ENCODE peak calls at places on chromosome 4, in eight cellular contexts. O is AG10803; J is mucosa of descending colon; R is lung; A is endodermal cell; U is SJSA1; L is activated CD8-positive, alpha-beta memory T cell treated with anti-CD3 and anti-CD28 coated beads for 4 hours; Y is brain microvascular endothelial cell. G is an unnamed sample.

GRCh38 chr4:187937557-187937956 is 58.0 kb upstream of the ZFP42 start:
- DNase-seq in L (no peak), R (no peak), J (no peak), Y (no peak), A (no peak), O (no peak), U (no peak), G (peak)

GRCh38 chr4:91448668-91449330 is 855.0 kb upstream of the GRID2 start:
- DNase-seq in A (no peak), U (no peak), R (no peak), L (no peak), O (no peak), Y (no peak), J (no peak), G (no peak)

GRCh38 chr4:99998062-99998880 is 48.2 kb upstream of the H2AZ1 start:
- DNase-seq in Y (peak), L (no peak), U (no peak), R (no peak), J (no peak), O (peak), A (no peak), G (peak)

GRCh38 chr4:142984871-142985585 is 138.9 kb upstream of the INPP4B start:
- DNase-seq in R (no peak), A (peak), O (peak), Y (peak), J (no peak), L (no peak), U (no peak), G (peak)

GRCh38 chr4:94635172-94635571 is 122.6 kb upstream of the BMPR1B start:
- DNase-seq in U (no peak), L (no peak), A (no peak), J (no peak), Y (no peak), R (no peak), O (peak), G (no peak)

GRCh38 chr4:8215001-8215427 is 15.9 kb downstream of the SH3TC1 start:
- DNase-seq in R (peak), L (no peak), O (peak), U (no peak), J (peak), Y (no peak), A (no peak), G (no peak)

GRCh38 chr4:37795796-37796195 is 30.7 kb upstream of the PGM2 start:
- DNase-seq in R (no peak), O (no peak), L (no peak), A (no peak), U (no peak), J (no peak), Y (no peak), G (no peak)

GRCh38 chr4:105836537-105836936 is 58.7 kb upstream of the NPNT start:
- DNase-seq in A (no peak), U (no peak), Y (no peak), J (no peak), R (no peak), O (no peak), L (no peak), G (no peak)

GRCh38 chr4:168856312-168856711 is 153.7 kb downstream of the CBR4 start:
- DNase-seq in O (peak), A (no peak), L (no peak), Y (peak), J (no peak), U (peak), R (no peak), G (no peak)

GRCh38 chr4:152936446-152937279 is 540 bp downstream of the FHDC1 start:
- DNase-seq in L (no peak), R (no peak), O (peak), J (peak), U (no peak), A (peak), Y (no peak), G (peak)

GRCh38 chr4:172997851-172998250 is 170.8 kb upstream of the GALNT7 start:
- DNase-seq in Y (no peak), O (no peak), J (no peak), L (no peak), A (no peak), R (no peak), U (no peak), G (no peak)

GRCh38 chr4:130147618-130148017 is 1051.7 kb downstream of the C4orf33 start:
- DNase-seq in Y (no peak), R (no peak), L (no peak), J (no peak), O (no peak), U (no peak), A (peak), G (no peak)

GRCh38 chr4:57612279-57612678 is 502.1 kb upstream of the IGFBP7 start:
- DNase-seq in J (no peak), R (no peak), U (no peak), O (no peak), Y (no peak), L (no peak), A (no peak), G (no peak)

GRCh38 chr4:8128096-8128856 is 30.3 kb downstream of the ABLIM2 start:
- DNase-seq in Y (no peak), J (no peak), O (no peak), U (no peak), A (peak), L (no peak), R (no peak), G (peak)

GRCh38 chr4:121150003-121150402 is 14.1 kb downstream of the TNIP3 start:
- DNase-seq in J (no peak), O (no peak), U (no peak), L (no peak), Y (no peak), A (no peak), R (no peak), G (no peak)

GRCh38 chr4:10184501-10184938 is 67.9 kb upstream of the WDR1 start:
- DNase-seq in R (no peak), U (no peak), L (no peak), J (no peak), A (no peak), O (no peak), Y (no peak), G (no peak)

GRCh38 chr4:48175806-48176205 is 41.8 kb upstream of the TXK start:
- DNase-seq in O (no peak), Y (no peak), A (no peak), L (no peak), J (no peak), U (no peak), R (no peak), G (no peak)

GRCh38 chr4:30718889-30719252 is 1.3 kb upstream of the PCDH7 start:
- DNase-seq in O (no peak), J (no peak), Y (peak), U (no peak), L (no peak), A (no peak), R (no peak), G (peak)

GRCh38 chr4:52266537-52267137 is 215.5 kb downstream of the SPATA18 start:
- DNase-seq in U (no peak), L (no peak), O (no peak), J (no peak), A (no peak), Y (no peak), R (no peak), G (no peak)

GRCh38 chr4:24472514-24473308 is 111.6 kb downstream of the DHX15 start:
- DNase-seq in U (peak), R (peak), J (peak), A (peak), O (peak), L (no peak), Y (peak), G (peak)

GRCh38 chr4:76310683-76311082 is 4.2 kb downstream of the STBD1 start:
- DNase-seq in A (no peak), L (no peak), U (no peak), R (no peak), O (no peak), J (no peak), Y (no peak), G (no peak)

GRCh38 chr4:26131711-26132110 is 189.1 kb upstream of the RBPJ start:
- DNase-seq in O (no peak), U (no peak), Y (no peak), A (no peak), R (no peak), L (peak), J (no peak), G (no peak)

GRCh38 chr4:95761441-95761840 is 78.5 kb upstream of the PDHA2 start:
- DNase-seq in U (no peak), O (no peak), Y (peak), L (no peak), J (no peak), A (no peak), R (no peak), G (no peak)

GRCh38 chr4:110357521-110357920 is 118.4 kb upstream of the ENPEP start:
- DNase-seq in L (no peak), U (no peak), A (no peak), O (no peak), J (no peak), Y (no peak), R (no peak), G (no peak)

GRCh38 chr4:152037435-152037834 is 276.6 kb upstream of the GATB start:
- DNase-seq in L (no peak), R (no peak), Y (no peak), J (no peak), O (no peak), A (no peak), U (no peak), G (no peak)

GRCh38 chr4:78781086-78781630 is 5.0 kb downstream of the BMP2K start:
- DNase-seq in O (no peak), A (no peak), R (no peak), L (no peak), Y (no peak), U (no peak), J (no peak), G (no peak)

GRCh38 chr4:2425386-2426068 is 6.8 kb downstream of the CFAP99 start:
- DNase-seq in A (no peak), Y (no peak), J (no peak), R (no peak), U (no peak), L (no peak), O (no peak), G (no peak)

GRCh38 chr4:52863324-52863723 is 1.2 kb downstream of the RASL11B start:
- DNase-seq in L (no peak), Y (no peak), J (no peak), A (peak), R (no peak), O (no peak), U (no peak), G (peak)

GRCh38 chr4:47061435-47061834 is 30.1 kb downstream of the GABRB1 start:
- DNase-seq in L (no peak), J (no peak), R (no peak), O (no peak), Y (peak), U (no peak), A (no peak), G (no peak)